ENCODE peak calls at places on chromosomes 6 and 20, in seven cellular contexts. Y is HepG2, O is K562, L is GM12892, Z is H1, U is GM12878, V is SK-N-SH. T is an unnamed sample.

GRCh38 chr20:50710492-50711063 is 19.2 kb upstream of the RIPOR3 start:
- DNase-seq in V (no peak), O (no peak), Y (peak; percentile 60), L (no peak), U (no peak), Z (no peak), T (no peak)

GRCh38 chr6:137799950-137800568 is 67.0 kb upstream of the TNFAIP3 start:
- DNase-seq in V (peak; percentile 4), Y (peak; percentile 59), O (peak; percentile 51), Z (no peak), L (no peak), U (no peak), T (no peak)

GRCh38 chr6:165819394-165819793 is 156.4 kb upstream of the PDE10A start:
- DNase-seq in L (no peak), Z (no peak), Y (no peak), V (no peak), U (no peak), O (no peak), T (no peak)

GRCh38 chr20:20217626-20218025 is 150.3 kb upstream of the INSM1 start:
- DNase-seq in L (no peak), V (no peak), U (no peak), O (no peak), Y (no peak), Z (no peak), T (no peak)

GRCh38 chr6:41352907-41353306 is 17.5 kb downstream of the NCR2 start:
- DNase-seq in L (no peak), Y (no peak), O (no peak), Z (no peak), U (no peak), V (no peak), T (no peak)

GRCh38 chr20:39986231-39986904 is 702.7 kb downstream of the MAFB start:
- DNase-seq in L (no peak), Z (peak; percentile 7), U (no peak), Y (no peak), V (peak; percentile 29), O (no peak), T (no peak)

GRCh38 chr6:149551920-149552319 is 6.1 kb upstream of the PPIL4 start:
- DNase-seq in U (no peak), L (no peak), Z (no peak), O (no peak), V (no peak), Y (no peak), T (no peak)

GRCh38 chr6:139250296-139251274 is 41.2 kb downstream of the TXLNB start:
- DNase-seq in V (peak; percentile 64), U (no peak), Z (peak; percentile 56), Y (peak; percentile 58), L (peak; percentile 47), O (peak; percentile 51), T (peak; percentile 49)

GRCh38 chr6:53985361-53985760 is 125.9 kb upstream of the MLIP start:
- DNase-seq in V (no peak), L (no peak), O (no peak), Y (no peak), U (no peak), Z (no peak), T (no peak)

GRCh38 chr6:155352812-155353211 is 38.5 kb upstream of the TFB1M start:
- DNase-seq in L (no peak), Z (no peak), O (no peak), U (no peak), V (no peak), Y (no peak), T (no peak)

GRCh38 chr6:11043961-11044711 is at the start of gene ELOVL2:
- DNase-seq in Y (peak; percentile 59), L (peak; percentile 37), O (peak; percentile 95), Z (no peak), V (peak; percentile 95), U (no peak), T (peak; percentile 43)

GRCh38 chr20:10747019-10747418 is 73.2 kb upstream of the JAG1 start:
- DNase-seq in U (no peak), L (no peak), Z (no peak), V (no peak), O (no peak), Y (no peak), T (no peak)

GRCh38 chr20:54397292-54398155 is 77.9 kb upstream of the DOK5 start:
- DNase-seq in Y (no peak), O (no peak), L (no peak), V (no peak), Z (no peak), U (no peak), T (no peak)

GRCh38 chr6:5054427-5054873 is 30.7 kb upstream of the PPP1R3G start:
- DNase-seq in O (no peak), V (no peak), U (no peak), L (no peak), Z (no peak), Y (no peak), T (no peak)

GRCh38 chr6:97123112-97123511 is 159.9 kb downstream of the MMS22L start:
- DNase-seq in Y (no peak), L (no peak), V (no peak), U (no peak), Z (no peak), O (no peak), T (no peak)

GRCh38 chr6:11830105-11830504 is 51.5 kb upstream of the ADTRP start:
- DNase-seq in Y (no peak), V (no peak), Z (no peak), L (no peak), U (no peak), O (no peak), T (no peak)

GRCh38 chr6:146337376-146337775 is 206.3 kb upstream of the RAB32 start:
- DNase-seq in L (no peak), O (no peak), Z (no peak), V (no peak), Y (no peak), U (no peak), T (no peak)

GRCh38 chr20:47466704-47467459 is 34.8 kb upstream of the NCOA3 start:
- DNase-seq in L (no peak), O (no peak), Z (no peak), V (no peak), U (no peak), Y (no peak), T (no peak)

GRCh38 chr20:21643417-21643816 is 62.0 kb upstream of the PAX1 start:
- DNase-seq in U (no peak), O (no peak), L (no peak), Y (no peak), V (no peak), Z (no peak), T (no peak)

GRCh38 chr20:62737271-62737761 is 28.7 kb downstream of the NTSR1 start:
- DNase-seq in U (no peak), O (no peak), V (no peak), Z (no peak), Y (no peak), L (no peak), T (no peak)

GRCh38 chr6:104885518-104886043 is 25.9 kb upstream of the HACE1 start:
- DNase-seq in V (no peak), Y (no peak), Z (no peak), L (no peak), U (no peak), O (no peak), T (no peak)

GRCh38 chr6:166006593-166007301 is 160.9 kb downstream of the TBXT start:
- DNase-seq in U (no peak), O (no peak), Y (no peak), L (no peak), Z (no peak), V (peak; percentile 46), T (no peak)

GRCh38 chr6:133646021-133646682 is 242.8 kb upstream of the TCF21 start:
- DNase-seq in V (no peak), Y (no peak), O (no peak), L (no peak), U (no peak), Z (no peak), T (no peak)

GRCh38 chr6:26269406-26270120 is 95.4 kb upstream of the BTN3A2 start:
- DNase-seq in V (no peak), U (no peak), Y (no peak), L (no peak), O (no peak), Z (no peak), T (no peak)

GRCh38 chr6:16684896-16685554 is 76.2 kb downstream of the ATXN1 start:
- DNase-seq in Y (no peak), Z (no peak), V (no peak), U (peak; percentile 56), L (no peak), O (no peak), T (no peak)

GRCh38 chr20:20894753-20895152 is 182.3 kb upstream of the RALGAPA2 start:
- DNase-seq in O (no peak), U (no peak), L (no peak), Y (no peak), V (no peak), Z (no peak), T (no peak)

DNA sequence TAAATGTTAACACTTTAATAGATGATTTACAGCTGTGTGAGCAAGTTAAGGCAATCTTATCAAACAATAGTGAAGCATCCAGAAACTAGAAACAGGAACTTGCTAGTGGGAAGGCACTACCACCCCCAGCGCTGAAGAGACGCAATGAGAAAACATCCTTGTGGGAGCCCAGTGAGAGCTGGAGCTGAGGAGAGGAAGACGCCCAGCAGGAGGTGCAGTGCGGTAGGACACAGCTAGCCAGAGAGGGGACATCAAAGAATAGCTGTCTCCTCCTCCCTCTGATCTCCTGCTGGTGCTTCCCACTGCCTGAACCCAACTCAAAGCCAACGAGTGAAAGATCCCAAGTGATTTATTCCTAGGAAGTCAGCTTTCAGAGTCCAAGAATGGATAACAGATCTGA is 140.3 kb downstream of the COL12A1 start:
- DNase-seq in Z (no peak), O (no peak), U (no peak), V (no peak), L (no peak), Y (no peak), T (no peak)
- TF ChIP-seq TAF1 in Z (no peak), O (no peak), U (no peak), V (no peak), L (no peak), Y (no peak), T (no peak)

GRCh38 chr6:34817337-34817910 is 25.5 kb downstream of the BLTP3A start:
- DNase-seq in Z (no peak), V (no peak), U (no peak), O (no peak), L (no peak), Y (no peak), T (no peak)
- TF ChIP-seq TAF1 in Z (no peak), V (no peak), U (no peak), O (no peak), L (no peak), Y (no peak), T (no peak)

DNA sequence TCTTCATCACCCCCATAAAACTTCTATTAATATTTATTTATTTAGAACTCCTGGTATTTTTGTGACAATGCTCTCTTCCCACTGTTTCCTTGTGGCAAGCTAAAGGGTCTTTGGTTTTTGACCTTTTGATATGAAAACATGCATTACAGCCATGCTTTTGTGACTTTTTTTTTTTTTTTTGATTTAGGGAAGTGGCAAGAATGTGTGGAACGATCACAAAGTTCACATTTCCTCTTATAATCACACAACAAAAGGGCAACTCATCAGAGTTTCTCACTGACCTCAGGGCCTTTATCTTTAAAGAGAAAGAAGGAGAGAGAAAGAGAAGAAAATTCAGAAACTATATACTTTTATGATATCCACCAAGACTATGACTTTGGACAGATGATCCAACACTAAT is 107.0 kb upstream of the MARCKS start:
- DNase-seq in Y (peak; percentile 10), O (no peak), Z (no peak), L (no peak), U (no peak), V (no peak), T (no peak)
- TF ChIP-seq TAF1 in Y (no peak), O (no peak), Z (no peak), L (no peak), U (no peak), V (no peak), T (no peak)

GRCh38 chr6:35445691-35446090 is 6.4 kb upstream of the FANCE start:
- DNase-seq in Z (no peak), Y (no peak), L (no peak), U (no peak), O (no peak), V (no peak), T (no peak)
- TF ChIP-seq TAF1 in Z (no peak), Y (no peak), L (no peak), U (no peak), O (no peak), V (no peak), T (no peak)